ENCODE peak calls at places on chromosomes 7 and 10, in four cellular contexts. One of them, this sample, is unnamed.

GRCh38 chr7:54992876-54993490 is 25.8 kb upstream of the EGFR start:
- DNase-seq in uterus: no peak
- DNase-seq in CD8-positive, alpha-beta memory T cell: no peak
- DNase-seq in H1: no peak
- DNase-seq in this sample: no peak

GRCh38 chr7:69395072-69395714 is 203.1 kb upstream of the AUTS2 start:
- DNase-seq in H1: no peak
- DNase-seq in uterus: peak
- DNase-seq in CD8-positive, alpha-beta memory T cell: no peak
- DNase-seq in this sample: no peak

GRCh38 chr7:90836937-90837336 is 240.8 kb downstream of the CDK14 start:
- DNase-seq in H1: no peak
- DNase-seq in CD8-positive, alpha-beta memory T cell: no peak
- DNase-seq in uterus: no peak
- DNase-seq in this sample: no peak

GRCh38 chr7:46230298-46231295 is 309.5 kb upstream of the IGFBP3 start:
- DNase-seq in uterus: no peak
- DNase-seq in H1: no peak
- DNase-seq in CD8-positive, alpha-beta memory T cell: no peak
- DNase-seq in this sample: no peak

GRCh38 chr7:27184342-27185012 is 555 bp downstream of the HOXA11 start:
- DNase-seq in CD8-positive, alpha-beta memory T cell: no peak
- DNase-seq in H1: peak
- DNase-seq in uterus: peak
- DNase-seq in this sample: no peak

GRCh38 chr10:5894873-5895272 is 4.8 kb downstream of the FBH1 start:
- DNase-seq in uterus: no peak
- DNase-seq in CD8-positive, alpha-beta memory T cell: no peak
- DNase-seq in H1: no peak
- DNase-seq in this sample: no peak

GRCh38 chr7:13874783-13875182 is 114.7 kb downstream of the ETV1 start:
- DNase-seq in H1: no peak
- DNase-seq in uterus: no peak
- DNase-seq in CD8-positive, alpha-beta memory T cell: no peak
- DNase-seq in this sample: no peak

GRCh38 chr10:26777686-26778085 is 80.2 kb downstream of the PDSS1 start:
- DNase-seq in CD8-positive, alpha-beta memory T cell: no peak
- DNase-seq in H1: no peak
- DNase-seq in uterus: no peak
- DNase-seq in this sample: no peak

GRCh38 chr7:86733783-86734182 is 90.1 kb downstream of the GRM3 start:
- DNase-seq in CD8-positive, alpha-beta memory T cell: no peak
- DNase-seq in uterus: no peak
- DNase-seq in H1: no peak
- DNase-seq in this sample: no peak

GRCh38 chr10:46545861-46546590 is 10.4 kb downstream of the GPRIN2 start:
- DNase-seq in H1: peak
- DNase-seq in CD8-positive, alpha-beta memory T cell: no peak
- DNase-seq in uterus: no peak
- DNase-seq in this sample: no peak

GRCh38 chr10:93826355-93826754 is 67.4 kb upstream of the SLC35G1 start:
- DNase-seq in uterus: no peak
- DNase-seq in H1: no peak
- DNase-seq in CD8-positive, alpha-beta memory T cell: no peak
- DNase-seq in this sample: no peak

GRCh38 chr7:99928994-99929729 is at the start of gene GJC3:
- DNase-seq in H1: peak
- DNase-seq in CD8-positive, alpha-beta memory T cell: peak
- DNase-seq in uterus: peak
- DNase-seq in this sample: no peak

GRCh38 chr10:122050316-122050715 is 61.4 kb downstream of the TACC2 start:
- DNase-seq in CD8-positive, alpha-beta memory T cell: no peak
- DNase-seq in H1: no peak
- DNase-seq in uterus: no peak
- DNase-seq in this sample: no peak

GRCh38 chr10:118594392-118595063 is 920 bp downstream of the PRLHR start:
- DNase-seq in H1: peak
- DNase-seq in CD8-positive, alpha-beta memory T cell: peak
- DNase-seq in uterus: peak
- DNase-seq in this sample: no peak

GRCh38 chr10:92239185-92239599 is 51.7 kb downstream of the CPEB3 start:
- DNase-seq in H1: no peak
- DNase-seq in CD8-positive, alpha-beta memory T cell: no peak
- DNase-seq in uterus: no peak
- DNase-seq in this sample: no peak

GRCh38 chr7:136050462-136050847 is 73.3 kb upstream of the MTPN start:
- DNase-seq in CD8-positive, alpha-beta memory T cell: no peak
- DNase-seq in H1: no peak
- DNase-seq in uterus: no peak
- DNase-seq in this sample: no peak

GRCh38 chr10:24249829-24250415 is 41.0 kb downstream of the KIAA1217 start:
- DNase-seq in H1: no peak
- DNase-seq in CD8-positive, alpha-beta memory T cell: no peak
- DNase-seq in uterus: no peak
- DNase-seq in this sample: no peak

GRCh38 chr10:97321032-97321806 is 2.1 kb downstream of the FRAT1 start:
- DNase-seq in uterus: no peak
- DNase-seq in CD8-positive, alpha-beta memory T cell: peak
- DNase-seq in H1: peak
- DNase-seq in this sample: peak

GRCh38 chr7:45402480-45403218 is 171.5 kb upstream of the ADCY1 start:
- DNase-seq in uterus: no peak
- DNase-seq in CD8-positive, alpha-beta memory T cell: no peak
- DNase-seq in H1: no peak
- DNase-seq in this sample: no peak

GRCh38 chr10:929965-930364 is 1.5 kb downstream of the LARP4B start:
- DNase-seq in H1: no peak
- DNase-seq in uterus: no peak
- DNase-seq in CD8-positive, alpha-beta memory T cell: no peak
- DNase-seq in this sample: no peak

GRCh38 chr7:80499350-80499955 is 12.4 kb downstream of the GNAT3 start:
- DNase-seq in CD8-positive, alpha-beta memory T cell: no peak
- DNase-seq in H1: no peak
- DNase-seq in uterus: peak
- DNase-seq in this sample: no peak

GRCh38 chr10:34959321-34959720 is 130.8 kb downstream of the CUL2 start:
- DNase-seq in uterus: no peak
- DNase-seq in H1: no peak
- DNase-seq in CD8-positive, alpha-beta memory T cell: no peak
- DNase-seq in this sample: no peak

GRCh38 chr7:79050592-79050991 is 402.9 kb downstream of the MAGI2 start:
- DNase-seq in H1: no peak
- DNase-seq in uterus: no peak
- DNase-seq in CD8-positive, alpha-beta memory T cell: no peak
- DNase-seq in this sample: no peak

GRCh38 chr7:28726563-28726962 is 231.6 kb downstream of the TRIL start:
- DNase-seq in uterus: no peak
- DNase-seq in H1: no peak
- DNase-seq in CD8-positive, alpha-beta memory T cell: no peak
- DNase-seq in this sample: no peak

GRCh38 chr7:16849295-16850148 is 32.3 kb downstream of the AGR3 start:
- DNase-seq in CD8-positive, alpha-beta memory T cell: no peak
- DNase-seq in uterus: no peak
- DNase-seq in H1: no peak
- DNase-seq in this sample: no peak

GRCh38 chr7:128206017-128206746 is 34.9 kb upstream of the LEP start:
- DNase-seq in H1: peak
- DNase-seq in uterus: no peak
- DNase-seq in CD8-positive, alpha-beta memory T cell: no peak
- DNase-seq in this sample: no peak

GRCh38 chr7:134182078-134182477 is 54.9 kb downstream of the LRGUK start:
- DNase-seq in H1: no peak
- DNase-seq in CD8-positive, alpha-beta memory T cell: no peak
- DNase-seq in uterus: no peak
- DNase-seq in this sample: no peak

GRCh38 chr7:116180302-116180701 is 30.0 kb upstream of the TES start:
- DNase-seq in CD8-positive, alpha-beta memory T cell: peak
- DNase-seq in H1: peak
- DNase-seq in uterus: no peak
- DNase-seq in this sample: no peak

DNA sequence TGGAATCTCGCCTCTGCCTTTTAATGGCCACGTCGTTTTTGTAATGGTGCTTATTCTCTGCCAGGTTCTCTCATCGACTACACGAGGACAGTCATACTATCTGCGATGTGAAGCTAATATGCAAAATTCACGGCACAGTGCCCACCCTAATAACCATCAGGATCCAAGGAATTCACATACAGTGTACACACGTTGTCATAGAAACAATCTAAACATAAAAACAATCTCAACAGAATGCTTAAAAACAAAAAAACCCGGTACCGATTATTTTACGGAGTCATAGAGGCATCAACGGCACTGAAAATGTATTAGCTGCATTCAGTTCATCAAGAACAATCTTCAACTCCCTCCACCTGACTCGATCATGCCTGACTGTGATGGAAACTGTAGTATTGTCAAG is 661 bp downstream of the MRPS33 start:
- DNase-seq in CD8-positive, alpha-beta memory T cell: no peak
- DNase-seq in uterus: no peak
- DNase-seq in H1: no peak
- DNase-seq in this sample: no peak
- H3K27ac ChIP-seq in CD8-positive, alpha-beta memory T cell: peak
- H3K27ac ChIP-seq in uterus: peak
- H3K27ac ChIP-seq in H1: peak
- H3K27ac ChIP-seq in this sample: peak

GRCh38 chr10:95411635-95412034 is 120.8 kb upstream of the PDLIM1 start:
- DNase-seq in H1: peak
- DNase-seq in uterus: no peak
- DNase-seq in CD8-positive, alpha-beta memory T cell: no peak
- DNase-seq in this sample: no peak

GRCh38 chr10:95406651-95407280 is 116.0 kb upstream of the PDLIM1 start:
- DNase-seq in CD8-positive, alpha-beta memory T cell: no peak
- DNase-seq in H1: no peak
- DNase-seq in uterus: no peak
- DNase-seq in this sample: no peak

GRCh38 chr10:95408148-95408930 is 117.5 kb upstream of the PDLIM1 start:
- DNase-seq in uterus: no peak
- DNase-seq in CD8-positive, alpha-beta memory T cell: no peak
- DNase-seq in H1: no peak
- DNase-seq in this sample: no peak

GRCh38 chr10:95407546-95407945 is 116.7 kb upstream of the PDLIM1 start:
- DNase-seq in CD8-positive, alpha-beta memory T cell: no peak
- DNase-seq in H1: no peak
- DNase-seq in uterus: no peak
- DNase-seq in this sample: no peak

DNA sequence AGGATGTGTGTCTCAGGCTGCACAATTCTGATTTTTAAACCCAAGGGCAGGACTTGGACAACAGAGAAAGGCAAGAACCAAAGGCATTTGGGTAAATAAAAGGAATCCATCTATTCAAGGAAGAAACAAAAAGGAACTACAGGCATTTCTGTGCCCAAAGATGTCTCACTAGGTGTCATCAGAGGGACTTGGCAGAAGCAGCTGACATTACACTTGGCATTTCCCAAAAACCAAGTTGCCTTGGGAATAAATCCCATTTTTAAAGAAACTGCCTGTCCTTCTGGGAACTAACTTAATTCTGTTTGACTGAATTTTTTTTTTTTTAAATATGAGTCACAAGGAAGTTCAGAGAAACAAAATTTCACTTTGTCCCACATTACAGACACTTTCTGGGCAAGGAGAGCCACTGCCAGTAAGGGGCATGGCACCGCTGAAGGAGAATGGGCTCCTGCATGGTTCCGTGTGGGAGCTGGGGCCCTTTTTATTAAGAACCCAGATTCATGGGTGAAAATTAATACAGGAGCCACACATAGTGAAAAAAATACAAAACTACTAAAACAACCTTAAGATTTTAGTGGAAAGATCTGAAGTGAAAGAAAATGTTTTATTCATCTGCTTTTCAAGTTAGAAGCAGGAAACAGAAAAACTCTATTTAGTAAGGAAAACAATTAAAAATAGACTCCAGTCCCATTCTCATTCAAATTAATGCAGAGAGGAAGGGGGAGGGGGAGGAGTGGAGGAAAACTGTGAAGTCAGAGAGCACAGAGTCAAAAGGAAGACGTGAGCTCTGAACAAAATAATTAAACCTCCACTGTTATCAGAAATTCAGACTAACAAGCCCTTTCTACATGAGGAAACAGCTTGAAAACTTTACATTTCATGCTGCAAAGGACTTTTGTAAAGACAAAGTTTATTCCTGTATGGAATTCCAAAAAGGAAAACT is 118.4 kb upstream of the PDLIM1 start:
- DNase-seq in uterus: no peak
- DNase-seq in H1: no peak
- DNase-seq in CD8-positive, alpha-beta memory T cell: no peak
- DNase-seq in this sample: no peak
- H3K27ac ChIP-seq in uterus: peak
- H3K27ac ChIP-seq in H1: peak
- H3K27ac ChIP-seq in CD8-positive, alpha-beta memory T cell: no peak
- H3K27ac ChIP-seq in this sample: no peak

DNA sequence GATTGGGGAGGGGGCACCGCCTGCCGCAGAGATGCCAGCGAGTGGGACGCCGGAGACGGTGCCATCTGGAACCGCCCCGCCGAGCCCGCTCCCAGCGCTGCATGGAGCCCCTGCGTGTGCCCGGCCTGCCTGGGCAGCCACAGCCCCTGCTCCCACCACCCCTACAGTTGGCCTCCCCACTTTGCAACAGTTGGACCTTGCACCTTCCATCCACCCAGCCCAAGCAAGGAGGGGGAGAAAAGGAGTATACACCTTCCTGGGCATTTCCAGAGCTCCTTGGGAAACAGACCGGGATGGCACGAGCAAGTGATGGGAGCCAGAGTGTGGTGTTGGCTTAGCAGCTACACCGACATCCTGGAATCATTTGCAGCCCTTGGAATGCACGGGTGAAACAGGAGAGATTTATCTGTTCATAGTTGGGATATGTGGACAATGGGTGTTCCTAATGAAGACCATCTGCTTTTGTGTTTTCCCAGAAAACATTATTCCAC is 10.5 kb downstream of the EBF3 start:
- DNase-seq in H1: no peak
- DNase-seq in uterus: peak
- DNase-seq in CD8-positive, alpha-beta memory T cell: no peak
- DNase-seq in this sample: no peak
- H3K27ac ChIP-seq in H1: no peak
- H3K27ac ChIP-seq in uterus: no peak
- H3K27ac ChIP-seq in CD8-positive, alpha-beta memory T cell: no peak
- H3K27ac ChIP-seq in this sample: no peak

DNA sequence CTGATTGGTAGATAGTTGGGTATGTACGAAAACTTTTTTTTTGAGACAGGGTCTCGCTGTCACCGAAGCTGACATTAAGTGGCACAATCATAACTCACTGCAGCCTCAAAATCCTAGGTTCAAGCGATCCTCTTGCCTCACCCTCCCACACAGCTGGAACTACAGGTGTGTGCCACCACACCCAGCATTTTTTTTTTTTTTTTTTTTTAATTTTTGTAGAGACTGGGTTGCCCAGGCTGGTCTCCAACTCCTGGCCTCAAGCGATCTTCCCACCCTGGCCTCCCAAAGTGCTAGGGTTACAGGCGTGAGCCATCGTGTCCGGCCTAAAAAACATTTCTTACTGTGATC is 1.5 kb upstream of the LRRC27 start:
- DNase-seq in CD8-positive, alpha-beta memory T cell: no peak
- DNase-seq in uterus: no peak
- DNase-seq in H1: no peak
- DNase-seq in this sample: no peak
- H3K27ac ChIP-seq in CD8-positive, alpha-beta memory T cell: no peak
- H3K27ac ChIP-seq in uterus: no peak
- H3K27ac ChIP-seq in H1: no peak
- H3K27ac ChIP-seq in this sample: no peak

This sample was measured in substantia nigra.